ENCODE peak calls at places on chromosomes 7 and 10, in five cellular contexts. X is Calu3, C is fibroblast of lung, Q is GM03348, B is AG04450. M is an unnamed sample.

GRCh38 chr7:28800150-28800549 is 158.0 kb downstream of the TRIL start:
- DNase-seq in Q (no peak), C (no peak), X (no peak), B (no peak), M (no peak)

GRCh38 chr7:118389629-118390028 is 165.1 kb downstream of the ANKRD7 start:
- DNase-seq in C (no peak), B (no peak), Q (no peak), X (no peak), M (no peak)

GRCh38 chr10:73931767-73932624 is 21.1 kb downstream of the PLAU start:
- DNase-seq in X (peak), B (no peak), Q (no peak), C (no peak), M (peak)

GRCh38 chr10:133013478-133013877 is 71.1 kb upstream of the CFAP46 start:
- DNase-seq in Q (no peak), C (no peak), X (peak), B (no peak), M (no peak)

GRCh38 chr10:77737608-77738007 is 100.0 kb upstream of the KCNMA1 start:
- DNase-seq in B (peak), C (peak), Q (peak), X (peak), M (peak)

GRCh38 chr10:118277871-118278270 is 64.3 kb downstream of the FAM204A start:
- DNase-seq in C (no peak), X (no peak), B (no peak), Q (no peak), M (no peak)

GRCh38 chr10:17835688-17836087 is 26.5 kb downstream of the MRC1 start:
- DNase-seq in Q (peak), X (no peak), C (peak), B (peak), M (peak)

GRCh38 chr10:24908793-24909423 is 43.5 kb downstream of the PRTFDC1 start:
- DNase-seq in B (no peak), X (peak), Q (no peak), C (peak), M (peak)

GRCh38 chr7:35839860-35840854 is 39.3 kb downstream of the SEPTIN7 start:
- DNase-seq in B (peak), Q (peak), X (no peak), C (peak), M (peak)

GRCh38 chr7:23970193-23970592 is 260.2 kb downstream of the STK31 start:
- DNase-seq in Q (no peak), C (no peak), B (no peak), X (no peak), M (no peak)

GRCh38 chr10:14603539-14604102 is 171.1 kb downstream of the FAM107B start:
- DNase-seq in Q (peak), B (no peak), C (no peak), X (no peak), M (no peak)

GRCh38 chr7:5082806-5083205 is 37.1 kb downstream of the RBAK start:
- DNase-seq in X (no peak), B (no peak), C (no peak), Q (no peak), M (no peak)

GRCh38 chr7:139889186-139889871 is 60.3 kb downstream of the TBXAS1 start:
- DNase-seq in C (no peak), X (no peak), Q (peak), B (no peak), M (no peak)

GRCh38 chr10:15897282-15897681 is 37.0 kb upstream of the MINDY3 start:
- DNase-seq in Q (peak), X (no peak), B (no peak), C (no peak), M (no peak)

GRCh38 chr7:91780526-91780925 is 100.0 kb downstream of the MTERF1 start:
- DNase-seq in B (no peak), C (no peak), X (no peak), Q (no peak), M (no peak)

GRCh38 chr10:60140681-60141632 is 234.6 kb upstream of the CCDC6 start:
- DNase-seq in X (peak), Q (no peak), C (peak), B (no peak), M (no peak)

GRCh38 chr7:6536899-6537298 is 14.4 kb downstream of the GRID2IP start:
- DNase-seq in C (no peak), Q (no peak), X (no peak), B (no peak), M (no peak)

GRCh38 chr10:99562631-99563030 is 29.9 kb downstream of the NKX2-3 start:
- DNase-seq in X (no peak), C (no peak), Q (no peak), B (no peak), M (no peak)

GRCh38 chr7:114539575-114539974 is 125.0 kb downstream of the FOXP2 start:
- DNase-seq in C (peak), X (peak), Q (no peak), B (no peak), M (no peak)

M was measured in A549.